ENCODE peak calls at places on chromosomes 4 and X, in six cellular contexts. One of them, this sample, is unnamed.

GRCh38 chrX:39262641-39263040 is 461.4 kb downstream of the MID1IP1 start:
- DNase-seq in HepG2: no peak
- DNase-seq in foreskin fibroblast: no peak
- DNase-seq in cardiac muscle cell: no peak
- DNase-seq in bronchial epithelial cell: peak
- DNase-seq in fibroblast of mammary gland: no peak
- DNase-seq in this sample: peak

GRCh38 chr4:37188100-37188499 is 56.4 kb upstream of the NWD2 start:
- DNase-seq in HepG2: peak
- DNase-seq in foreskin fibroblast: no peak
- DNase-seq in cardiac muscle cell: no peak
- DNase-seq in bronchial epithelial cell: no peak
- DNase-seq in fibroblast of mammary gland: no peak
- DNase-seq in this sample: no peak

GRCh38 chrX:46666831-46667230 is 92.1 kb downstream of the SLC9A7 start:
- DNase-seq in HepG2: no peak
- DNase-seq in foreskin fibroblast: peak
- DNase-seq in cardiac muscle cell: no peak
- DNase-seq in bronchial epithelial cell: no peak
- DNase-seq in fibroblast of mammary gland: peak
- DNase-seq in this sample: no peak

GRCh38 chr4:110344165-110344564 is 131.8 kb upstream of the ENPEP start:
- DNase-seq in HepG2: no peak
- DNase-seq in foreskin fibroblast: no peak
- DNase-seq in cardiac muscle cell: peak
- DNase-seq in bronchial epithelial cell: no peak
- DNase-seq in fibroblast of mammary gland: peak
- DNase-seq in this sample: peak

GRCh38 chr4:70666369-70666768 is at the start of gene JCHAIN:
- DNase-seq in HepG2: no peak
- DNase-seq in foreskin fibroblast: no peak
- DNase-seq in cardiac muscle cell: no peak
- DNase-seq in bronchial epithelial cell: no peak
- DNase-seq in fibroblast of mammary gland: no peak
- DNase-seq in this sample: no peak

GRCh38 chr4:156832886-156833285 is 138.7 kb downstream of the PDGFC start:
- DNase-seq in HepG2: no peak
- DNase-seq in foreskin fibroblast: peak
- DNase-seq in cardiac muscle cell: no peak
- DNase-seq in bronchial epithelial cell: no peak
- DNase-seq in fibroblast of mammary gland: peak
- DNase-seq in this sample: no peak

GRCh38 chrX:17438221-17438620 is 63.2 kb downstream of the NHS start:
- DNase-seq in HepG2: no peak
- DNase-seq in foreskin fibroblast: no peak
- DNase-seq in cardiac muscle cell: no peak
- DNase-seq in bronchial epithelial cell: no peak
- DNase-seq in fibroblast of mammary gland: no peak
- DNase-seq in this sample: peak

GRCh38 chr4:158302076-158302866 is 92.0 kb downstream of the TMEM144 start:
- DNase-seq in HepG2: no peak
- DNase-seq in foreskin fibroblast: peak
- DNase-seq in cardiac muscle cell: peak
- DNase-seq in bronchial epithelial cell: peak
- DNase-seq in fibroblast of mammary gland: peak
- DNase-seq in this sample: peak

GRCh38 chr4:182823576-182823975 is 93.6 kb downstream of the DCTD start:
- DNase-seq in HepG2: no peak
- DNase-seq in foreskin fibroblast: no peak
- DNase-seq in cardiac muscle cell: no peak
- DNase-seq in bronchial epithelial cell: no peak
- DNase-seq in fibroblast of mammary gland: no peak
- DNase-seq in this sample: no peak

GRCh38 chr4:26088433-26088928 is 174.5 kb downstream of the SMIM20 start:
- DNase-seq in HepG2: no peak
- DNase-seq in foreskin fibroblast: peak
- DNase-seq in cardiac muscle cell: peak
- DNase-seq in bronchial epithelial cell: peak
- DNase-seq in fibroblast of mammary gland: peak
- DNase-seq in this sample: peak

GRCh38 chrX:45781901-45782553 is 581.4 kb upstream of the DIPK2B start:
- DNase-seq in HepG2: peak
- DNase-seq in foreskin fibroblast: peak
- DNase-seq in cardiac muscle cell: peak
- DNase-seq in bronchial epithelial cell: peak
- DNase-seq in fibroblast of mammary gland: peak
- DNase-seq in this sample: peak

GRCh38 chrX:18607966-18608365 is 63.9 kb downstream of the RS1 start:
- DNase-seq in HepG2: no peak
- DNase-seq in foreskin fibroblast: no peak
- DNase-seq in cardiac muscle cell: peak
- DNase-seq in bronchial epithelial cell: no peak
- DNase-seq in fibroblast of mammary gland: no peak
- DNase-seq in this sample: no peak

GRCh38 chr4:81523672-81524436 is 52.1 kb upstream of the RASGEF1B start:
- DNase-seq in HepG2: no peak
- DNase-seq in foreskin fibroblast: no peak
- DNase-seq in cardiac muscle cell: no peak
- DNase-seq in bronchial epithelial cell: no peak
- DNase-seq in fibroblast of mammary gland: no peak
- DNase-seq in this sample: no peak

GRCh38 chrX:1529756-1530155 is 7.2 kb downstream of the P2RY8 start:
- DNase-seq in HepG2: no peak
- DNase-seq in foreskin fibroblast: no peak
- DNase-seq in cardiac muscle cell: no peak
- DNase-seq in bronchial epithelial cell: no peak
- DNase-seq in fibroblast of mammary gland: no peak
- DNase-seq in this sample: no peak

GRCh38 chr4:142406051-142406549 is 440.0 kb downstream of the INPP4B start:
- DNase-seq in HepG2: no peak
- DNase-seq in foreskin fibroblast: no peak
- DNase-seq in cardiac muscle cell: peak
- DNase-seq in bronchial epithelial cell: peak
- DNase-seq in fibroblast of mammary gland: no peak
- DNase-seq in this sample: peak

GRCh38 chr4:182878633-182879495 is 38.3 kb downstream of the DCTD start:
- DNase-seq in HepG2: peak
- DNase-seq in foreskin fibroblast: no peak
- DNase-seq in cardiac muscle cell: no peak
- DNase-seq in bronchial epithelial cell: no peak
- DNase-seq in fibroblast of mammary gland: no peak
- DNase-seq in this sample: no peak

GRCh38 chr4:128328106-128328505 is 40.5 kb upstream of the PGRMC2 start:
- DNase-seq in HepG2: no peak
- DNase-seq in foreskin fibroblast: no peak
- DNase-seq in cardiac muscle cell: no peak
- DNase-seq in bronchial epithelial cell: no peak
- DNase-seq in fibroblast of mammary gland: no peak
- DNase-seq in this sample: no peak

GRCh38 chr4:24470681-24471622 is 113.4 kb downstream of the DHX15 start:
- DNase-seq in HepG2: no peak
- DNase-seq in foreskin fibroblast: peak
- DNase-seq in cardiac muscle cell: peak
- DNase-seq in bronchial epithelial cell: no peak
- DNase-seq in fibroblast of mammary gland: peak
- DNase-seq in this sample: peak

GRCh38 chr4:829761-830655 is 4.1 kb upstream of the CPLX1 start:
- DNase-seq in HepG2: no peak
- DNase-seq in foreskin fibroblast: no peak
- DNase-seq in cardiac muscle cell: no peak
- DNase-seq in bronchial epithelial cell: no peak
- DNase-seq in fibroblast of mammary gland: no peak
- DNase-seq in this sample: no peak

GRCh38 chrX:93580634-93581033 is 92.7 kb downstream of the NAP1L3 start:
- DNase-seq in HepG2: no peak
- DNase-seq in foreskin fibroblast: no peak
- DNase-seq in cardiac muscle cell: no peak
- DNase-seq in bronchial epithelial cell: no peak
- DNase-seq in fibroblast of mammary gland: no peak
- DNase-seq in this sample: no peak

GRCh38 chrX:41300758-41301437 is 33.1 kb upstream of the DDX3X start:
- DNase-seq in HepG2: no peak
- DNase-seq in foreskin fibroblast: peak
- DNase-seq in cardiac muscle cell: peak
- DNase-seq in bronchial epithelial cell: peak
- DNase-seq in fibroblast of mammary gland: peak
- DNase-seq in this sample: peak

GRCh38 chr4:159455675-159456235 is 352.9 kb downstream of the RAPGEF2 start:
- DNase-seq in HepG2: peak
- DNase-seq in foreskin fibroblast: no peak
- DNase-seq in cardiac muscle cell: peak
- DNase-seq in bronchial epithelial cell: peak
- DNase-seq in fibroblast of mammary gland: peak
- DNase-seq in this sample: peak

GRCh38 chr4:127249066-127249766 is 383.5 kb upstream of the INTU start:
- DNase-seq in HepG2: no peak
- DNase-seq in foreskin fibroblast: peak
- DNase-seq in cardiac muscle cell: peak
- DNase-seq in bronchial epithelial cell: peak
- DNase-seq in fibroblast of mammary gland: peak
- DNase-seq in this sample: peak

GRCh38 chr4:122826596-122827257 is at the start of gene FGF2:
- DNase-seq in HepG2: no peak
- DNase-seq in foreskin fibroblast: peak
- DNase-seq in cardiac muscle cell: peak
- DNase-seq in bronchial epithelial cell: no peak
- DNase-seq in fibroblast of mammary gland: peak
- DNase-seq in this sample: peak

GRCh38 chr4:37687175-37687525 is 974 bp upstream of the RELL1 start:
- DNase-seq in HepG2: no peak
- DNase-seq in foreskin fibroblast: no peak
- DNase-seq in cardiac muscle cell: no peak
- DNase-seq in bronchial epithelial cell: no peak
- DNase-seq in fibroblast of mammary gland: no peak
- DNase-seq in this sample: no peak

GRCh38 chrX:130339408-130340222 is at the start of gene SLC25A14:
- DNase-seq in HepG2: peak
- DNase-seq in foreskin fibroblast: peak
- DNase-seq in cardiac muscle cell: peak
- DNase-seq in bronchial epithelial cell: peak
- DNase-seq in fibroblast of mammary gland: peak
- DNase-seq in this sample: peak

GRCh38 chr4:104592894-104593470 is 98.3 kb upstream of the CXXC4 start:
- DNase-seq in HepG2: no peak
- DNase-seq in foreskin fibroblast: no peak
- DNase-seq in cardiac muscle cell: peak
- DNase-seq in bronchial epithelial cell: no peak
- DNase-seq in fibroblast of mammary gland: peak
- DNase-seq in this sample: no peak

GRCh38 chr4:184649971-184650855 is 675 bp downstream of the PRIMPOL start:
- DNase-seq in HepG2: peak
- DNase-seq in foreskin fibroblast: peak
- DNase-seq in cardiac muscle cell: peak
- DNase-seq in bronchial epithelial cell: peak
- DNase-seq in fibroblast of mammary gland: peak
- DNase-seq in this sample: peak

GRCh38 chrX:102784550-102784949 is 64.0 kb downstream of the GPRASP3 start:
- DNase-seq in HepG2: no peak
- DNase-seq in foreskin fibroblast: no peak
- DNase-seq in cardiac muscle cell: no peak
- DNase-seq in bronchial epithelial cell: no peak
- DNase-seq in fibroblast of mammary gland: no peak
- DNase-seq in this sample: no peak

GRCh38 chrX:134849390-134849789 is 141.4 kb upstream of the SMIM10 start:
- DNase-seq in HepG2: no peak
- DNase-seq in foreskin fibroblast: peak
- DNase-seq in cardiac muscle cell: peak
- DNase-seq in bronchial epithelial cell: peak
- DNase-seq in fibroblast of mammary gland: peak
- DNase-seq in this sample: peak

GRCh38 chr4:26201119-26201518 is 119.7 kb upstream of the RBPJ start:
- DNase-seq in HepG2: no peak
- DNase-seq in foreskin fibroblast: peak
- DNase-seq in cardiac muscle cell: no peak
- DNase-seq in bronchial epithelial cell: no peak
- DNase-seq in fibroblast of mammary gland: peak
- DNase-seq in this sample: no peak

GRCh38 chrX:134020910-134021309 is 35.5 kb upstream of the GPC3 start:
- DNase-seq in HepG2: peak
- DNase-seq in foreskin fibroblast: no peak
- DNase-seq in cardiac muscle cell: peak
- DNase-seq in bronchial epithelial cell: peak
- DNase-seq in fibroblast of mammary gland: no peak
- DNase-seq in this sample: peak

GRCh38 chr4:136342666-136343065 is 1189.6 kb downstream of the PCDH18 start:
- DNase-seq in HepG2: no peak
- DNase-seq in foreskin fibroblast: no peak
- DNase-seq in cardiac muscle cell: no peak
- DNase-seq in bronchial epithelial cell: no peak
- DNase-seq in fibroblast of mammary gland: no peak
- DNase-seq in this sample: no peak

GRCh38 chr4:144316869-144317268 is 176.4 kb upstream of the GYPA start:
- DNase-seq in HepG2: no peak
- DNase-seq in foreskin fibroblast: no peak
- DNase-seq in cardiac muscle cell: no peak
- DNase-seq in bronchial epithelial cell: no peak
- DNase-seq in fibroblast of mammary gland: no peak
- DNase-seq in this sample: no peak

GRCh38 chr4:144313370-144313769 is 172.9 kb upstream of the GYPA start:
- DNase-seq in HepG2: no peak
- DNase-seq in foreskin fibroblast: no peak
- DNase-seq in cardiac muscle cell: no peak
- DNase-seq in bronchial epithelial cell: peak
- DNase-seq in fibroblast of mammary gland: no peak
- DNase-seq in this sample: peak

GRCh38 chr4:144318797-144319196 is 178.3 kb upstream of the GYPA start:
- DNase-seq in HepG2: no peak
- DNase-seq in foreskin fibroblast: no peak
- DNase-seq in cardiac muscle cell: no peak
- DNase-seq in bronchial epithelial cell: no peak
- DNase-seq in fibroblast of mammary gland: no peak
- DNase-seq in this sample: no peak
- TF ChIP-seq CTCF in HepG2: no peak
- TF ChIP-seq CTCF in foreskin fibroblast: no peak
- TF ChIP-seq CTCF in cardiac muscle cell: no peak
- TF ChIP-seq CTCF in bronchial epithelial cell: no peak
- TF ChIP-seq CTCF in fibroblast of mammary gland: no peak
- TF ChIP-seq CTCF in this sample: peak

GRCh38 chr4:112752061-112752460 is 115.1 kb downstream of the LARP7 start:
- DNase-seq in HepG2: no peak
- DNase-seq in foreskin fibroblast: no peak
- DNase-seq in cardiac muscle cell: no peak
- DNase-seq in bronchial epithelial cell: no peak
- DNase-seq in fibroblast of mammary gland: no peak
- DNase-seq in this sample: no peak
- H3K4me3 ChIP-seq in HepG2: no peak
- H3K4me3 ChIP-seq in foreskin fibroblast: no peak
- H3K4me3 ChIP-seq in cardiac muscle cell: no peak
- H3K4me3 ChIP-seq in bronchial epithelial cell: no peak
- H3K4me3 ChIP-seq in fibroblast of mammary gland: no peak
- H3K4me3 ChIP-seq in this sample: no peak

GRCh38 chr4:89657931-89658700 is 178.8 kb downstream of the SNCA start:
- DNase-seq in HepG2: peak
- DNase-seq in foreskin fibroblast: no peak
- DNase-seq in cardiac muscle cell: peak
- DNase-seq in bronchial epithelial cell: peak
- DNase-seq in fibroblast of mammary gland: peak
- DNase-seq in this sample: peak
- TF ChIP-seq CTCF in HepG2: peak
- TF ChIP-seq CTCF in foreskin fibroblast: peak
- TF ChIP-seq CTCF in cardiac muscle cell: peak
- TF ChIP-seq CTCF in bronchial epithelial cell: peak
- TF ChIP-seq CTCF in fibroblast of mammary gland: peak
- TF ChIP-seq CTCF in this sample: peak

GRCh38 chr4:163544407-163545038 is 50.0 kb downstream of the TMA16 start:
- DNase-seq in HepG2: peak
- DNase-seq in foreskin fibroblast: peak
- DNase-seq in cardiac muscle cell: peak
- DNase-seq in bronchial epithelial cell: peak
- DNase-seq in fibroblast of mammary gland: peak
- DNase-seq in this sample: peak
- H3K4me3 ChIP-seq in HepG2: no peak
- H3K4me3 ChIP-seq in foreskin fibroblast: peak
- H3K4me3 ChIP-seq in cardiac muscle cell: no peak
- H3K4me3 ChIP-seq in bronchial epithelial cell: no peak
- H3K4me3 ChIP-seq in fibroblast of mammary gland: peak
- H3K4me3 ChIP-seq in this sample: peak

This sample was measured in epithelial cell of esophagus.